ENCODE peak calls at places on chromosomes 3 and 15, in five cellular contexts. Y is ovary, D is B cell, S is heart left ventricle, W is endothelial cell. E is an unnamed sample.

GRCh38 chr3:61790411-61790810 is 229.0 kb downstream of the PTPRG start:
- DNase-seq in Y (no peak), D (no peak), S (no peak), W (no peak), E (no peak)

GRCh38 chr3:46925585-46925934 is 48.0 kb downstream of the PTH1R start:
- DNase-seq in Y (no peak), D (no peak), S (peak; percentile 80), W (no peak), E (no peak)

GRCh38 chr3:179613807-179614206 is 9.2 kb downstream of the NDUFB5 start:
- DNase-seq in Y (no peak), D (no peak), S (no peak), W (no peak), E (no peak)

GRCh38 chr3:46987485-46988401 is 8.3 kb downstream of the NBEAL2 start:
- DNase-seq in Y (no peak), D (peak; percentile 78), S (peak; percentile 75), W (peak; percentile 64), E (peak; percentile 89)

GRCh38 chr15:64622410-64623260 is 152.8 kb downstream of the RBPMS2 start:
- DNase-seq in Y (no peak), D (peak; percentile 57), S (no peak), W (no peak), E (peak; percentile 59)

GRCh38 chr3:3191675-3192480 is 12.4 kb upstream of the CRBN start:
- DNase-seq in Y (no peak), D (no peak), S (no peak), W (no peak), E (no peak)

GRCh38 chr3:16647668-16648067 is 42.4 kb upstream of the DAZL start:
- DNase-seq in Y (no peak), D (no peak), S (no peak), W (no peak), E (no peak)

GRCh38 chr3:53083496-53083895 is 37.6 kb upstream of the SFMBT1 start:
- DNase-seq in Y (no peak), D (no peak), S (peak; percentile 61), W (no peak), E (no peak)

GRCh38 chr3:13139471-13140065 is 66.3 kb upstream of the IQSEC1 start:
- DNase-seq in Y (peak; percentile 8), D (no peak), S (no peak), W (no peak), E (no peak)

GRCh38 chr3:39000008-39000450 is 51.7 kb downstream of the SCN11A start:
- DNase-seq in Y (no peak), D (no peak), S (no peak), W (no peak), E (peak; percentile 59)

GRCh38 chr15:77504310-77504709 is 83.6 kb downstream of the HMG20A start:
- DNase-seq in Y (no peak), D (no peak), S (no peak), W (no peak), E (no peak)

GRCh38 chr3:164641071-164641470 is 437.2 kb downstream of the SI start:
- DNase-seq in Y (no peak), D (no peak), S (no peak), W (no peak), E (no peak)

GRCh38 chr3:188719545-188719944 is 452.2 kb upstream of the TPRG1 start:
- DNase-seq in Y (no peak), D (no peak), S (no peak), W (no peak), E (no peak)

GRCh38 chr15:34049096-34049495 is 10.1 kb upstream of the AVEN start:
- DNase-seq in Y (no peak), D (no peak), S (no peak), W (no peak), E (no peak)

GRCh38 chr3:58575986-58576652 is 1.1 kb downstream of the FAM107A start:
- DNase-seq in Y (no peak), D (no peak), S (peak; percentile 49), W (no peak), E (no peak)

GRCh38 chr3:37574177-37574958 is 287.3 kb upstream of the CTDSPL start:
- DNase-seq in Y (no peak), D (no peak), S (no peak), W (no peak), E (no peak)

GRCh38 chr15:62365795-62366442 is 200.8 kb upstream of the C2CD4B start:
- DNase-seq in Y (no peak), D (no peak), S (no peak), W (no peak), E (no peak)

GRCh38 chr3:107660316-107660976 is 137.7 kb downstream of the BBX start:
- DNase-seq in Y (no peak), D (no peak), S (no peak), W (no peak), E (no peak)

GRCh38 chr3:170346481-170347125 is 10.9 kb upstream of the SKIL start:
- DNase-seq in Y (no peak), D (no peak), S (no peak), W (no peak), E (no peak)

GRCh38 chr15:25710184-25710583 is 152.9 kb downstream of the ATP10A start:
- DNase-seq in Y (no peak), D (no peak), S (peak; percentile 30), W (peak; percentile 82), E (peak; percentile 53)

GRCh38 chr3:149332227-149332765 is 1.1 kb downstream of the TM4SF18 start:
- DNase-seq in Y (no peak), D (no peak), S (no peak), W (no peak), E (no peak)

GRCh38 chr3:141789281-141789680 is 26.1 kb downstream of the GRK7 start:
- DNase-seq in Y (no peak), D (no peak), S (no peak), W (no peak), E (no peak)

GRCh38 chr3:30629736-30630135 is 23.3 kb downstream of the TGFBR2 start:
- DNase-seq in Y (no peak), D (no peak), S (no peak), W (no peak), E (no peak)

GRCh38 chr3:79183496-79183895 is 584.3 kb downstream of the ROBO1 start:
- DNase-seq in Y (no peak), D (no peak), S (no peak), W (no peak), E (no peak)

GRCh38 chr15:42239528-42240245 is 31.6 kb upstream of the VPS39 start:
- DNase-seq in Y (no peak), D (no peak), S (no peak), W (no peak), E (no peak)

GRCh38 chr15:36004891-36005508 is 459.0 kb upstream of the DPH6 start:
- DNase-seq in Y (no peak), D (no peak), S (no peak), W (no peak), E (no peak)

GRCh38 chr3:10783360-10784346 is 32.4 kb upstream of the SLC6A11 start:
- DNase-seq in Y (no peak), D (no peak), S (no peak), W (peak; percentile 57), E (peak; percentile 44)

DNA sequence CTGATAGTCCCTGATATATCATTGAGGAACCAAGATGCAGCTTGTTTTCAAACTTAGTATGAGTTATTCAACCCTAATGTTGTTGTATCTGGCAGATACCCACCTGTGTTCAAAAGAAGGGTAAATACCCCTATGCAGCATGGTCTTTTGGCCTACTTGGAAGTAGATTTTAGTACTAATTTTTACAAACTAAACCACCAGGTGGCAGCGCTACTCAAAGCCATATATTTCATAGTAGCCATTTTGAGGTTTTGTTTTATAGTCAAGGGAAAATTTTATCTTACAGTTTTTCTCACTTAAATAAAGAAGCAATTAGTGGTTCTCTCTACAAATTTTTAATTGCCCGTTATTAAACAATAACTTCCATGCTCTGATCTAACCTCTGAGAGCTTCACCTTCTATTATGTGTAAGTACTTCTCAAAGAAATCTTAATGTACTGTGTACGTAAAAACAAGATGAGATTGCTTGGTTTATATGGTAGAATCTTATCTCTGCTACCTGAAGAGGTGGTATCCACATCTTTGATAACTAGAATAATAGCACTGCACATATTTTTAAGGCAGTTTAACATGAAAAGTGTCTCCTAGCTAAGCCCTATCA is 31.5 kb upstream of the MLF1 start:
- DNase-seq in Y (peak; percentile 36), D (peak; percentile 40), S (peak; percentile 7), W (peak; percentile 47), E (peak; percentile 9)
- TF ChIP-seq CTCF in Y (no peak), D (peak; percentile 66), S (peak; percentile 63), W (peak; percentile 76), E (no peak)

DNA sequence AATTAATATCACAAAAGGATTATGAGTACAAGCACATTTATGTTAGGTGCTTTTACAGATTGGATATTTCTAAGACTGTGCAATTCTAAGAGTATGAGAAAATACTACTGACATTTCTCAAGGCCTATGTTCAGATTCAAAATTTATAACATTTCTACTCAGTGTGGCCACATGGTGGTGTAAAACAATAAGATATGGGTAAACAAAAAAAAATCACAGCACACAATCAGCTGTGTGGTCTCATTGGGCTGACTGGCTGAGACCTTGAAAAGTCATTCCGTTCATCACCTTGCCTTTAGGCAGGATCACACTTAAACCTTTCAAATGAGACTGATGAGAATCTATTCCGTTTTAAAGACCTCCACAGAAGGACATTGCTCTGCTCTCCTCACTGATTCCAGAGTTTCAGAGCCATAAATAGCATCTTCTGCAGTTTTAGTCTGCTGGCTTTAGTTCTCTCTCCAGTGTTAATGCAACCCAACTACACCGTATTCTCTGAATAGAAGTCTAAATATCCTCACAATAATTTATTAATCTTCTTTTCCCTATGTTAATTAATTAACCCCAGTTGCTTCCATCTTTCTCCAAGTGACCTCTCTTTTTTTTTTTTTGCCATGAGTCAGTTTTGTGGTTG is 158.2 kb downstream of the SPATA16 start:
- DNase-seq in Y (no peak), D (no peak), S (no peak), W (no peak), E (no peak)
- TF ChIP-seq CTCF in Y (no peak), D (no peak), S (peak; percentile 39), W (peak; percentile 36), E (no peak)

DNA sequence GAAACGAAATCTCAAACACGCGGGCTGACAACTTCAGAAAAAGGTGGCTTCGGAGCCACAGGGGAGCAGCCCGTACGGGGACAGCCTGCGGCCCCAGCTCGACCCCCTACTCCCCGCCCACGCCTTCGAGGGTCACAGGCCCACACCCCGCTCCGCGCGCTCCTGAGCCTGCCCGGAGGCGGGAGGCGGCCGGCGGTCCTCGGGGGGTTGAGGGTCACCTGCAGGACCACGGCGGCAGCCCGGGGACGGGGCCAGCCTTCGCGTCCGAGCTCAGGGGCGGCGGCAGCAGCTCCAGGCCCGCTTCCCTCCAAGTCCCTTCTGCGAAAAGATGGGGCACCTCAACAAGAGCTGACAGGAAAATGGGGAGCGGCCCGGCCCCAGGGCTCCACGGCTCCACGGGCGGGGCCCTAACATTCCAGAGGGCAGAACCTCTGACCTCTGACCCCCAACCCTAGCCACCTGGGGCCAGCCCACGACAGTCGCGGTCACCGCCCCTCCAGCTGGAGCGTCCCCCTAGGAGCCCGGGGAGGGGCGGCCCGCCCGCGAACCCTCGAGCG is 448 bp downstream of the LYSMD4 start:
- DNase-seq in Y (no peak), D (no peak), S (peak; percentile 37), W (peak; percentile 27), E (peak; percentile 42)
- TF ChIP-seq CTCF in Y (no peak), D (no peak), S (no peak), W (no peak), E (no peak)

GRCh38 chr15:23854535-23855252 is 167.6 kb upstream of the NDN start:
- DNase-seq in Y (no peak), D (no peak), S (no peak), W (no peak), E (no peak)

GRCh38 chr15:23855260-23855659 is 168.2 kb upstream of the NDN start:
- DNase-seq in Y (no peak), D (no peak), S (peak; percentile 23), W (no peak), E (no peak)

GRCh38 chr15:23857028-23857641 is 170.0 kb upstream of the NDN start:
- DNase-seq in Y (peak; percentile 48), D (no peak), S (peak; percentile 16), W (peak; percentile 60), E (no peak)

GRCh38 chr15:23853291-23853690 is 166.2 kb upstream of the NDN start:
- DNase-seq in Y (no peak), D (no peak), S (no peak), W (no peak), E (no peak)

GRCh38 chr15:23855947-23856346 is 168.8 kb upstream of the NDN start:
- DNase-seq in Y (no peak), D (no peak), S (no peak), W (no peak), E (no peak)
- TF ChIP-seq CTCF in Y (no peak), D (no peak), S (no peak), W (no peak), E (no peak)